ENCODE peak calls at places on chromosomes 3 and 15, in five cellular contexts. V, Z, M, G and S are unnamed samples.

GRCh38 chr3:28860307-28860706 is 420.6 kb upstream of the RBMS3 start:
- DNase-seq in V (peak), Z (no peak), M (peak), G (no peak), S (peak)

GRCh38 chr3:10744098-10744465 is 71.9 kb upstream of the SLC6A11 start:
- DNase-seq in V (no peak), Z (no peak), M (no peak), G (no peak), S (peak)

GRCh38 chr3:52253314-52254260 is 8.0 kb downstream of the PPM1M start:
- DNase-seq in V (peak), Z (peak), M (peak), G (peak), S (peak)

GRCh38 chr3:31462050-31462569 is 70.6 kb upstream of the STT3B start:
- DNase-seq in V (no peak), Z (no peak), M (no peak), G (no peak), S (no peak)

GRCh38 chr3:5423076-5423475 is 235.6 kb downstream of the EDEM1 start:
- DNase-seq in V (no peak), Z (no peak), M (no peak), G (no peak), S (no peak)

GRCh38 chr3:16130066-16130465 is 44.4 kb upstream of the GALNT15 start:
- DNase-seq in V (no peak), Z (no peak), M (peak), G (no peak), S (no peak)

GRCh38 chr15:90266485-90266884 is 1.0 kb downstream of the NGRN start:
- DNase-seq in V (no peak), Z (no peak), M (no peak), G (peak), S (peak)

GRCh38 chr3:2657408-2657807 is 452.8 kb downstream of the IL5RA start:
- DNase-seq in V (no peak), Z (no peak), M (no peak), G (no peak), S (no peak)

GRCh38 chr3:155032918-155033317 is 47.2 kb upstream of the MME start:
- DNase-seq in V (no peak), Z (no peak), M (no peak), G (peak), S (no peak)

GRCh38 chr3:44077267-44077666 is 164.4 kb upstream of the TOPAZ1 start:
- DNase-seq in V (no peak), Z (no peak), M (no peak), G (no peak), S (no peak)
- H3K27ac ChIP-seq in V (no peak), Z (no peak), M (no peak), G (no peak), S (no peak)

DNA sequence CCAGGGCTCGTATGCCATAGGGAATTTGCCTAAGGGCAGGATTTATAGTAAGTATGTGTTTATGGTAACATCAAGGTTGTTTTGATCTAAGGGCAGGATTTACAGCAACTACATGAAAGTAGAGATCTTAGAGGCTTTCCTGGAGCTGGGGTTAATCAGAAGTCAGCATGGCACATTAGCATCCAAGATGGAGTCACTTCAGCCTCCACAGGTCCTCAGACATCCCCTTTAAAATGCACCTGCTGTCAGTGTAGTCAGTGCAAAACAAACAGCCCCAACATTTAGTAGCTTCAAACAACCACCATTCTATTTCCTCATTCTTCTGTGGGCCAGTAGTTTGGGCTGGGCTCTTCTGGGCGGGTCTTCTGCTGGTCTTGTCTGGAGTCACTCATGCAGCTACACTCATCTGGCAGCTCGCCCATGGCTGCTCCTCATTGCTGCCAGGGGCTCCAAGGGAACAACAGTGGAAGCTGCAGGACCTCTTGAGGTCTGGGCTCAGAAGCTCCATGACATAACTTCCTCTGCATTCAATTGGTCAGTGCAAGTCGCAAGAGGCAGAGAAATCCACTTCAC is 99.9 kb downstream of the TLE3 start:
- DNase-seq in V (peak), Z (no peak), M (peak), G (no peak), S (no peak)
- H3K27ac ChIP-seq in V (no peak), Z (no peak), M (no peak), G (no peak), S (no peak)

DNA sequence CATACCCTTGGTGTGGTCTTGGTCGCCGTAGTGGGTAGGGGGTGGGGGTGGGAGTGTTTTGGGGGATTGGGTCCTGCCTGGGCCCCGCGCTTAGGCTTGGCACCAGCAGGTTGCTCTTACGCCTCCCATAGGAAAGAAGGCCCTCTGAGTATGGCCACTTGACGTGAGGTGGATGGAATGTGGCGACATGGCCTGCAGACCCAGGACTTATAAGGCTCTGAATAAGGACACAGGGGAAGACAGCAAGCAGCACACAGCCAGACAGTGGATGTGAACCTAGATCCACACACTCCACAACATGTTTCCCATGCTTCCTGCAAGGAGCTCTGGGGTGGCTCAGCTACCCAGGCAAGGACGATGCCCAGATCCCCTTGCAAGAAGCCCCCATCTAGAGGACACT is 12.4 kb downstream of the RBPMS2 start:
- DNase-seq in V (no peak), Z (no peak), M (peak), G (no peak), S (no peak)
- H3K27ac ChIP-seq in V (peak), Z (no peak), M (peak), G (no peak), S (no peak)

GRCh38 chr3:105811518-105812193 is 57.2 kb downstream of the CBLB start:
- DNase-seq in V (no peak), Z (no peak), M (no peak), G (no peak), S (no peak)
- H3K27ac ChIP-seq in V (no peak), Z (no peak), M (no peak), G (no peak), S (no peak)

DNA sequence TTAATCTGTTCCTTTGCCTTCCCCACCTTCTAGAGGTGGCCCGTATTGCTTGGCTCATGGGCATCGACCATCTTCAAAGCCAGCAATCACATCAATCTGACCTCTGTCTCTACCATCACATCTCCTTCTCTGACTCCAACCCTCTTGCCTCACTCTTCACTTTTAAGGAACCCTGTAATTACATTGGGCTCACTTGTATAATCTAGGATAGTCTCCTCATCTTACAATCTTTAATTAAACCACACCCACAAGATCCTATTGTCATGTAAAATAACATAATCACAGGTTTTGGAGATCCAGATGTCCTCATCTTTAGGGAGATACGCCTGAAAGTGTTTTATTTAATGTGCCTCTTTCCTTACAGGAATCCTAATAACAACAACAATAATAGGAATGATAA is 234.5 kb downstream of the ERC2 start:
- DNase-seq in V (no peak), Z (no peak), M (no peak), G (no peak), S (no peak)
- H3K27ac ChIP-seq in V (no peak), Z (no peak), M (no peak), G (no peak), S (no peak)

GRCh38 chr3:123818324-123818920 is 65.7 kb downstream of the MYLK start:
- DNase-seq in V (no peak), Z (no peak), M (no peak), G (no peak), S (no peak)
- H3K27ac ChIP-seq in V (peak), Z (no peak), M (no peak), G (no peak), S (no peak)

GRCh38 chr15:95262866-95263564 is 1031.7 kb downstream of the MCTP2 start:
- DNase-seq in V (no peak), Z (no peak), M (no peak), G (no peak), S (no peak)
- H3K27ac ChIP-seq in V (peak), Z (no peak), M (no peak), G (no peak), S (no peak)